ENCODE peak calls at places on chromosomes 6 and 20, in five cellular contexts. One of them, this sample, is unnamed.

GRCh38 chr6:46000905-46001304 is 14.8 kb downstream of the CLIC5 start:
- DNase-seq in transverse colon: no peak
- DNase-seq in cardiac fibroblast: no peak
- DNase-seq in pancreas: no peak
- DNase-seq in breast epithelium: no peak
- DNase-seq in this sample: no peak

GRCh38 chr6:1094306-1094705 is 217.6 kb upstream of the FOXQ1 start:
- DNase-seq in transverse colon: no peak
- DNase-seq in cardiac fibroblast: no peak
- DNase-seq in pancreas: no peak
- DNase-seq in breast epithelium: no peak
- DNase-seq in this sample: no peak

GRCh38 chr20:16479666-16480065 is 93.6 kb downstream of the KIF16B start:
- DNase-seq in transverse colon: no peak
- DNase-seq in cardiac fibroblast: no peak
- DNase-seq in pancreas: no peak
- DNase-seq in breast epithelium: no peak
- DNase-seq in this sample: peak

GRCh38 chr20:62617711-62618483 is 24.4 kb upstream of the SLCO4A1 start:
- DNase-seq in transverse colon: peak
- DNase-seq in cardiac fibroblast: no peak
- DNase-seq in pancreas: peak
- DNase-seq in breast epithelium: no peak
- DNase-seq in this sample: no peak

GRCh38 chr6:43228951-43229802 is at the start of gene DNPH1:
- DNase-seq in transverse colon: peak
- DNase-seq in cardiac fibroblast: peak
- DNase-seq in pancreas: peak
- DNase-seq in breast epithelium: peak
- DNase-seq in this sample: peak

GRCh38 chr6:46129301-46129633 is 522 bp upstream of the ENPP4 start:
- DNase-seq in transverse colon: no peak
- DNase-seq in cardiac fibroblast: no peak
- DNase-seq in pancreas: no peak
- DNase-seq in breast epithelium: no peak
- DNase-seq in this sample: no peak

GRCh38 chr6:92577077-92577719 is 842.2 kb downstream of the EPHA7 start:
- DNase-seq in transverse colon: no peak
- DNase-seq in cardiac fibroblast: peak
- DNase-seq in pancreas: peak
- DNase-seq in breast epithelium: no peak
- DNase-seq in this sample: peak

GRCh38 chr6:44932651-44933091 is 395.5 kb upstream of the RUNX2 start:
- DNase-seq in transverse colon: no peak
- DNase-seq in cardiac fibroblast: no peak
- DNase-seq in pancreas: no peak
- DNase-seq in breast epithelium: no peak
- DNase-seq in this sample: no peak

GRCh38 chr20:28562510-28562898 is 2695.0 kb upstream of the DEFB115 start:
- DNase-seq in transverse colon: no peak
- DNase-seq in cardiac fibroblast: peak
- DNase-seq in pancreas: no peak
- DNase-seq in breast epithelium: no peak
- DNase-seq in this sample: no peak

GRCh38 chr20:46709459-46710148 is at the start of gene SLC2A10:
- DNase-seq in transverse colon: peak
- DNase-seq in cardiac fibroblast: peak
- DNase-seq in pancreas: peak
- DNase-seq in breast epithelium: no peak
- DNase-seq in this sample: peak

GRCh38 chr6:31829633-31830492 is 2.3 kb downstream of the HSPA1B start:
- DNase-seq in transverse colon: no peak
- DNase-seq in cardiac fibroblast: peak
- DNase-seq in pancreas: no peak
- DNase-seq in breast epithelium: no peak
- DNase-seq in this sample: no peak

DNA sequence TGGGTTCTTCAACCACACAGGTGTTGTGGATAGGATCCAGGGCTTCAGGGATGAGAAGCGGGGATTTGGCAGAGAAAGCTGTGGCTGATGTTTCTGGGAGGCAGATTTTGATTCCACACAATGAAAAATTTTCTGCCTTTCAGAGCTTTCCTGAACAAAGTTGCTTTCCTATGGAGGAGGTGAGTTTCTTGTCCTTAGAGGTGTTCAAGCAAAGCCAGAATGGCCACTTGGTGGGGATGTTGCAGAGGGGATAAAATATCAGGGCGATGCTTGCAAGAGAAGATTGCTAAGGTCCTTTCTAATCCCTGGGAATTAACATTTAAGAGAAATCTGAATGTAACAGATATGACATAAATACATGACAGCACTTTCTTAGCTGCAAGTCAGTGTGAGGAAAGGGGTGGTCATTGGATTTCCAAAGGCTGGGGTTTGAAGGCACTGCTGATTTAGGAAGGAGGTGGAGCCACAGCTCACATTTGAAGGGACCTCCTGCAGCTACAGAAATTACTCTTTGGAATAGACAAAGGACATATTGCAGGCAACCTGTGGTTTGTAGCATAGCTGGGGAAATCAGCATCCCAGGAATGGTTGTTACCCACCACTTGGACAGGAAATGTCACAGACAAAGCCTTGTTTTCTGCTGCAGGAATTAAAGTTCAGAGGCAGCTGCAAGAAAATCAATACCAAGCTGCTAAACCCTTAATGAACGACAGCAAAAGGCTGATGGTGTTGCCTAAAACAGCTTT is 271.1 kb upstream of the CHD6 start:
- DNase-seq in transverse colon: no peak
- DNase-seq in cardiac fibroblast: no peak
- DNase-seq in pancreas: no peak
- DNase-seq in breast epithelium: no peak
- DNase-seq in this sample: peak
- TF ChIP-seq CTCF in transverse colon: no peak
- TF ChIP-seq CTCF in cardiac fibroblast: no peak
- TF ChIP-seq CTCF in pancreas: no peak
- TF ChIP-seq CTCF in breast epithelium: no peak
- TF ChIP-seq CTCF in this sample: peak

GRCh38 chr6:40148882-40149573 is 214.8 kb upstream of the MOCS1 start:
- DNase-seq in transverse colon: no peak
- DNase-seq in cardiac fibroblast: no peak
- DNase-seq in pancreas: no peak
- DNase-seq in breast epithelium: no peak
- DNase-seq in this sample: no peak
- H3K4me3 ChIP-seq in transverse colon: no peak
- H3K4me3 ChIP-seq in cardiac fibroblast: no peak
- H3K4me3 ChIP-seq in pancreas: no peak
- H3K4me3 ChIP-seq in breast epithelium: no peak
- H3K4me3 ChIP-seq in this sample: no peak

GRCh38 chr6:134381926-134382325 is 64.0 kb upstream of the SGK1 start:
- DNase-seq in transverse colon: peak
- DNase-seq in cardiac fibroblast: peak
- DNase-seq in pancreas: no peak
- DNase-seq in breast epithelium: no peak
- DNase-seq in this sample: no peak
- TF ChIP-seq CTCF in transverse colon: no peak
- TF ChIP-seq CTCF in cardiac fibroblast: no peak
- TF ChIP-seq CTCF in pancreas: no peak
- TF ChIP-seq CTCF in breast epithelium: no peak
- TF ChIP-seq CTCF in this sample: no peak

GRCh38 chr20:59006167-59006863 is 739 bp downstream of the CTSZ start:
- DNase-seq in transverse colon: peak
- DNase-seq in cardiac fibroblast: no peak
- DNase-seq in pancreas: peak
- DNase-seq in breast epithelium: no peak
- DNase-seq in this sample: no peak

GRCh38 chr20:59003836-59004492 is 3.1 kb downstream of the CTSZ start:
- DNase-seq in transverse colon: no peak
- DNase-seq in cardiac fibroblast: no peak
- DNase-seq in pancreas: no peak
- DNase-seq in breast epithelium: no peak
- DNase-seq in this sample: no peak

GRCh38 chr20:59005523-59006166 is 1.4 kb downstream of the CTSZ start:
- DNase-seq in transverse colon: no peak
- DNase-seq in cardiac fibroblast: no peak
- DNase-seq in pancreas: no peak
- DNase-seq in breast epithelium: no peak
- DNase-seq in this sample: peak

GRCh38 chr20:59004493-59004762 is 2.6 kb downstream of the CTSZ start:
- DNase-seq in transverse colon: peak
- DNase-seq in cardiac fibroblast: no peak
- DNase-seq in pancreas: no peak
- DNase-seq in breast epithelium: no peak
- DNase-seq in this sample: peak

GRCh38 chr20:59004763-59005522 is 2.1 kb downstream of the CTSZ start:
- DNase-seq in transverse colon: peak
- DNase-seq in cardiac fibroblast: no peak
- DNase-seq in pancreas: no peak
- DNase-seq in breast epithelium: no peak
- DNase-seq in this sample: no peak
- H3K4me3 ChIP-seq in transverse colon: peak
- H3K4me3 ChIP-seq in cardiac fibroblast: peak
- H3K4me3 ChIP-seq in pancreas: peak
- H3K4me3 ChIP-seq in breast epithelium: peak
- H3K4me3 ChIP-seq in this sample: no peak

DNA sequence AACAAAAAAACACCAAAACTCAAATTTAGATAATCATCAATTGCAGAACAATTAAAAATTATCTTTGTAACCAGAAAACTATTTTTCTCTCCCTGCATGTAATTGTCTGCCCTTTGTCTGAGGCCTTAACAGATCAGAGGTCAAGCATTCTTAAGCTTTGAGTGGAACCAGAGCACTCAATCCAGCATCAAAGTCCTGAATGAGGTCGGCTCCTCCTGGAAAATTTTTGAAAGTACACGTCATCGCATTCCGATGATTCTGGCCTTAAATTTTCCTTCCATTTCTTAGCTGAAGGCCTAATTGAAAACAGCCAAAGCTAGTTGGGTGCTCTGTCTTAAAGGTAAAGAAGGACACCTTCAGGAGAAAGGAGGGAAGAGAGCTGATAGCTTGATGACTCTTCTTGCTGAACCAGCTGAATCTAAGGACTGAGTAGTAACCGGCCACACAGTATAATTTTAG is 510.2 kb upstream of the SULF2 start:
- DNase-seq in transverse colon: no peak
- DNase-seq in cardiac fibroblast: peak
- DNase-seq in pancreas: no peak
- DNase-seq in breast epithelium: peak
- DNase-seq in this sample: peak
- TF ChIP-seq CTCF in transverse colon: peak
- TF ChIP-seq CTCF in cardiac fibroblast: no peak
- TF ChIP-seq CTCF in pancreas: no peak
- TF ChIP-seq CTCF in breast epithelium: no peak
- TF ChIP-seq CTCF in this sample: peak

GRCh38 chr6:136964368-136964767 is 42.3 kb downstream of the SLC35D3 start:
- DNase-seq in transverse colon: peak
- DNase-seq in cardiac fibroblast: no peak
- DNase-seq in pancreas: no peak
- DNase-seq in breast epithelium: no peak
- DNase-seq in this sample: no peak
- H3K4me3 ChIP-seq in transverse colon: no peak
- H3K4me3 ChIP-seq in cardiac fibroblast: no peak
- H3K4me3 ChIP-seq in pancreas: no peak
- H3K4me3 ChIP-seq in breast epithelium: no peak
- H3K4me3 ChIP-seq in this sample: no peak

GRCh38 chr6:116115781-116116180 is 10.2 kb downstream of the COL10A1 start:
- DNase-seq in transverse colon: no peak
- DNase-seq in cardiac fibroblast: peak
- DNase-seq in pancreas: no peak
- DNase-seq in breast epithelium: no peak
- DNase-seq in this sample: no peak
- TF ChIP-seq CTCF in transverse colon: no peak
- TF ChIP-seq CTCF in cardiac fibroblast: peak
- TF ChIP-seq CTCF in pancreas: no peak
- TF ChIP-seq CTCF in breast epithelium: no peak
- TF ChIP-seq CTCF in this sample: peak

DNA sequence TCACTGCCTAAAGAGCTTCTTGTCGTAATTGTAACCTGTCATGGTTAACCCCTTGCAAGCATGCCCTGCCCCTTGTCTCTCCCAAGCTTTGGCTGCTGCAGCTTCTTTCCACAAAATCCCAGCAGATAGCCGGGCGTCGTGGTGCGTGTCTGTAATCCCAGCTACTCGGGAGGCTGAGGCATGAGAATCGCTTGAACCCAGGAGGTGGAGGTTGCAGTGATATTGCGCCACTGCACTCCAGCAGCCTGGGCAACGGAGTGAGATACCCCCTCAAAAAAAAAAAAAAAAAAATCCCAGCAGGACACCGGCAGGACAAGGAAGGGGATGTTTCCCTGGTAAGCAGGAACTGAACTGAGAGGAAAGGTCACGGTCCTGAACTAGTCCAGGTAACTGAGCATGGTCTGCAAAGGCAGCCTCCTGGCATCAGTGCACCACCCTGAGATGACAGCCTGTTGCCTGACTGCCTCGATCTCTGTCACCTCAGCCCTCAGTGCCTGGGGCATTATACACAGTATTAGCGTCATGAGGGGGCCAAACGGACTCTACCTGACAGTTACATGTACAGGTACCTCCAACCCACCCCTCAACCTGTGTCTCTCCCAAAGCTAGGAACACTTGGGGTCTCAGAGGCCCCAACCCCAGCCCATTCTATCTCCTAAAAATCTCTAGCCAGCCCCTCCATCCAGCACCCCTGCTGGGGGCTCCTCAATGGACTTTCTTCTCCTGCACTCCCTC is 1.8 kb downstream of the LZTS3 start:
- DNase-seq in transverse colon: no peak
- DNase-seq in cardiac fibroblast: no peak
- DNase-seq in pancreas: no peak
- DNase-seq in breast epithelium: no peak
- DNase-seq in this sample: no peak
- H3K4me3 ChIP-seq in transverse colon: no peak
- H3K4me3 ChIP-seq in cardiac fibroblast: no peak
- H3K4me3 ChIP-seq in pancreas: no peak
- H3K4me3 ChIP-seq in breast epithelium: no peak
- H3K4me3 ChIP-seq in this sample: no peak

GRCh38 chr20:49540232-49540620 is 27.7 kb downstream of the PTGIS start:
- DNase-seq in transverse colon: no peak
- DNase-seq in cardiac fibroblast: no peak
- DNase-seq in pancreas: no peak
- DNase-seq in breast epithelium: no peak
- DNase-seq in this sample: peak
- TF ChIP-seq CTCF in transverse colon: no peak
- TF ChIP-seq CTCF in cardiac fibroblast: no peak
- TF ChIP-seq CTCF in pancreas: no peak
- TF ChIP-seq CTCF in breast epithelium: no peak
- TF ChIP-seq CTCF in this sample: no peak

DNA sequence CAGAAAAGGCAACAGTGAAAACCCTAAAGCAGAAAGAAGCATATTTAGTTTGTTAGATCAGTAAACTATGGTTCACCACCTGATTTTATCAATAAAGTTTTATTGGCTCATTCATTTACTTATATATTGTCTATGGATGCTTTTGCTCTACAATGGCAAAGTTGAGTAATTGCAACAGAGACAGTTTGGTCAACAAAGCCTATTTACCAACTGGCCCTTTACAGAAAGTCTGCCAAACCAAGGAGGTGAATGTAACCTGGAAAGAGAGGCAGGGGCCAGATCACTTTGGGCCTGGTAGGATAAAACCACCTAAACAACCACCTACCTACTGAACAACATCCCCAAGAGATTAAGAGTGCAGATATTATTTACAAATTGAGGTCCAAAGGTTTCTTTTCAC is 19.4 kb downstream of the SAYSD1 start:
- DNase-seq in transverse colon: no peak
- DNase-seq in cardiac fibroblast: no peak
- DNase-seq in pancreas: no peak
- DNase-seq in breast epithelium: no peak
- DNase-seq in this sample: no peak
- H3K4me3 ChIP-seq in transverse colon: no peak
- H3K4me3 ChIP-seq in cardiac fibroblast: no peak
- H3K4me3 ChIP-seq in pancreas: no peak
- H3K4me3 ChIP-seq in breast epithelium: no peak
- H3K4me3 ChIP-seq in this sample: no peak

This sample was measured in Caco-2.